ENCODE peak calls at places on chromosomes 1 and 21, in seven cellular contexts. W is DMS79; J is activated CD4-positive, CD25-positive, alpha-beta regulatory T cell; T is stimulated activated CD4-positive, alpha-beta T cell treated with anti-CD3 and anti-CD28 coated beads, Interleukin-1b, Interleukin-23, amount 100 ng/mL, for 1 hour; O is left ventricle myocardium superior; K is osteocyte; P is HT1080. S is an unnamed sample.

GRCh38 chr1:2537785-2538115 is 7.7 kb upstream of the HES5 start:
- DNase-seq in T (no peak), K (no peak), J (no peak), W (no peak), P (no peak), O (no peak), S (no peak)

GRCh38 chr1:26112407-26112775 is 767 bp downstream of the PDIK1L start:
- DNase-seq in T (no peak), O (no peak), P (no peak), W (peak), J (no peak), K (no peak), S (no peak)

GRCh38 chr1:8424539-8425116 is 106.7 kb downstream of the SLC45A1 start:
- DNase-seq in J (no peak), T (peak), P (peak), W (peak), O (peak), K (no peak), S (peak)

GRCh38 chr1:159196543-159196942 is 8.1 kb upstream of the ACKR1 start:
- DNase-seq in T (no peak), J (no peak), O (no peak), W (no peak), K (no peak), P (no peak), S (no peak)

GRCh38 chr1:179953974-179954493 is 576 bp upstream of the CEP350 start:
- DNase-seq in O (no peak), P (peak), W (no peak), T (no peak), K (no peak), J (no peak), S (peak)

GRCh38 chr21:45487891-45488600 is 54.2 kb downstream of the SLC19A1 start:
- DNase-seq in T (no peak), K (no peak), O (no peak), W (no peak), P (no peak), J (no peak), S (no peak)

GRCh38 chr21:8990326-8991087 is 1530.9 kb upstream of the TPTE start:
- DNase-seq in K (no peak), W (no peak), O (no peak), T (no peak), P (no peak), J (no peak), S (no peak)

GRCh38 chr1:208042868-208043267 is 131.9 kb upstream of the CD34 start:
- DNase-seq in W (no peak), T (no peak), P (no peak), K (no peak), J (no peak), O (no peak), S (no peak)